ENCODE peak calls at places on chromosomes 5 and 9, in eight cellular contexts. P, K, S, V, M, A, H and G are unnamed samples.

GRCh38 chr9:119963798-119964372 is 594.6 kb upstream of the BRINP1 start:
- DNase-seq in M (peak; percentile 75), S (no peak), H (peak; percentile 85), K (no peak), P (no peak), A (no peak), V (no peak), G (no peak)

GRCh38 chr5:114360816-114361723 is 800 bp upstream of the KCNN2 start:
- DNase-seq in K (no peak), S (no peak), H (no peak), V (no peak), P (no peak), M (no peak), A (peak; percentile 87), G (no peak)

GRCh38 chr9:21657966-21658667 is 144.3 kb upstream of the MTAP start:
- DNase-seq in M (no peak), K (no peak), V (no peak), P (no peak), A (no peak), S (no peak), H (no peak), G (no peak)

GRCh38 chr5:36202521-36202961 is 39.2 kb downstream of the NADK2 start:
- DNase-seq in P (no peak), H (no peak), S (no peak), M (peak; percentile 36), A (no peak), K (no peak), V (no peak), G (no peak)

GRCh38 chr9:108698801-108699200 is 157.0 kb downstream of the ACTL7B start:
- DNase-seq in V (no peak), P (no peak), S (no peak), M (no peak), H (no peak), K (no peak), A (no peak), G (no peak)

GRCh38 chr5:135719428-135720063 is 114.9 kb upstream of the SLC25A48 start:
- DNase-seq in K (no peak), M (no peak), A (no peak), S (no peak), P (no peak), H (no peak), V (no peak), G (no peak)

GRCh38 chr5:149147673-149148072 is 6.4 kb downstream of the ABLIM3 start:
- DNase-seq in K (no peak), P (no peak), V (no peak), S (no peak), A (no peak), M (no peak), H (no peak), G (no peak)

GRCh38 chr9:137309368-137310189 is 7.5 kb upstream of the NRARP start:
- DNase-seq in P (no peak), S (no peak), K (no peak), H (no peak), A (no peak), V (no peak), M (no peak), G (no peak)

GRCh38 chr5:109455598-109456096 is 45.9 kb upstream of the PJA2 start:
- DNase-seq in A (peak; percentile 57), K (no peak), H (no peak), V (no peak), S (peak; percentile 45), M (peak; percentile 100), P (no peak), G (peak; percentile 41)

GRCh38 chr5:88952344-88952743 is 69.4 kb upstream of the MEF2C start:
- DNase-seq in S (no peak), H (no peak), V (no peak), A (no peak), P (no peak), M (peak; percentile 38), K (no peak), G (no peak)

GRCh38 chr5:76544268-76544926 is 78.8 kb downstream of the F2RL2 start:
- DNase-seq in A (no peak), H (no peak), K (peak; percentile 56), V (no peak), M (peak; percentile 39), P (no peak), S (peak; percentile 25), G (no peak)

GRCh38 chr9:14340994-14341393 is 27.1 kb upstream of the NFIB start:
- DNase-seq in M (no peak), A (no peak), P (no peak), H (no peak), K (no peak), V (no peak), S (no peak), G (no peak)

GRCh38 chr5:105350406-105351140 is 1788.0 kb upstream of the NUDT12 start:
- DNase-seq in H (no peak), K (no peak), P (no peak), M (no peak), S (no peak), A (no peak), V (no peak), G (no peak)

GRCh38 chr9:19404278-19405075 is 4.3 kb upstream of the ACER2 start:
- DNase-seq in S (no peak), H (no peak), A (no peak), V (no peak), K (no peak), P (no peak), M (no peak), G (no peak)

GRCh38 chr9:35606138-35606504 is 1.1 kb downstream of the TESK1 start:
- DNase-seq in H (no peak), K (no peak), V (peak; percentile 72), M (no peak), A (no peak), P (no peak), S (no peak), G (no peak)

GRCh38 chr9:36925033-36925432 is 109.0 kb downstream of the PAX5 start:
- DNase-seq in M (no peak), H (no peak), V (no peak), K (no peak), A (no peak), P (no peak), S (no peak), G (no peak)

GRCh38 chr5:148125641-148126040 is 42.7 kb upstream of the SPINK14 start:
- DNase-seq in S (no peak), V (no peak), M (no peak), H (no peak), A (no peak), P (no peak), K (no peak), G (no peak)
- TF ChIP-seq CTCF in S (no peak), V (no peak), M (peak; percentile 47), H (peak; percentile 26), A (peak; percentile 33), P (no peak), K (no peak), G (peak; percentile 22)

DNA sequence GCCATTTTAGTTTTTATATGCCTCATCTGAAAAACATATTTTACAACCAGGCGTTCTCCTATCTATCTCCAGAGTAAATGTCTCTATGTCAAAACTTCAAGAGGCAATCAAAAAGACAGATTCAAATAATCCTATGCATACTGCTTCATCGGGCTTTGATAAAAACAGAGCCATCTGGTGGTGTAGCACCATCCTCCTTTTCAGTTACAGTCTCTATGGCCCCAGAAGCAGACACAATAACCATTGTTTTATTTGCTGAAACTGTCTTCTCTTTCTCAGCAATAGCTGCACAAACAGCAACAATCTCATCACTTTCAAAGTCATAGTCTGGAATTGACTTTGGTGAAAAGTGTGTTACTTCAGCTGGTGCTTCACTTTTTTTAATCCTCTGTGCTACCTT is 36.3 kb downstream of the PTGER4 start:
- DNase-seq in P (no peak), K (no peak), S (no peak), H (no peak), V (no peak), A (no peak), M (no peak), G (no peak)
- TF ChIP-seq CTCF in P (no peak), K (no peak), S (no peak), H (peak; percentile 45), V (no peak), A (peak; percentile 16), M (peak; percentile 56), G (no peak)

GRCh38 chr5:167964529-167964928 is 326.9 kb upstream of the WWC1 start:
- DNase-seq in P (no peak), S (no peak), V (no peak), A (no peak), M (no peak), H (no peak), K (no peak), G (no peak)

GRCh38 chr5:167970002-167970401 is 321.4 kb upstream of the WWC1 start:
- DNase-seq in V (no peak), M (no peak), H (no peak), A (no peak), S (no peak), K (no peak), P (no peak), G (no peak)

GRCh38 chr5:167968784-167969183 is 322.7 kb upstream of the WWC1 start:
- DNase-seq in P (no peak), H (no peak), V (no peak), S (no peak), M (no peak), K (no peak), A (no peak), G (no peak)

GRCh38 chr5:167971706-167972105 is 319.7 kb upstream of the WWC1 start:
- DNase-seq in K (no peak), A (no peak), M (no peak), S (no peak), H (no peak), P (no peak), V (no peak), G (no peak)

GRCh38 chr5:167967494-167968180 is 323.8 kb upstream of the WWC1 start:
- DNase-seq in P (no peak), A (no peak), S (no peak), K (no peak), V (no peak), M (no peak), H (no peak), G (no peak)
- TF ChIP-seq CTCF in P (no peak), A (no peak), S (no peak), K (no peak), V (no peak), M (no peak), H (peak; percentile 37), G (no peak)

DNA sequence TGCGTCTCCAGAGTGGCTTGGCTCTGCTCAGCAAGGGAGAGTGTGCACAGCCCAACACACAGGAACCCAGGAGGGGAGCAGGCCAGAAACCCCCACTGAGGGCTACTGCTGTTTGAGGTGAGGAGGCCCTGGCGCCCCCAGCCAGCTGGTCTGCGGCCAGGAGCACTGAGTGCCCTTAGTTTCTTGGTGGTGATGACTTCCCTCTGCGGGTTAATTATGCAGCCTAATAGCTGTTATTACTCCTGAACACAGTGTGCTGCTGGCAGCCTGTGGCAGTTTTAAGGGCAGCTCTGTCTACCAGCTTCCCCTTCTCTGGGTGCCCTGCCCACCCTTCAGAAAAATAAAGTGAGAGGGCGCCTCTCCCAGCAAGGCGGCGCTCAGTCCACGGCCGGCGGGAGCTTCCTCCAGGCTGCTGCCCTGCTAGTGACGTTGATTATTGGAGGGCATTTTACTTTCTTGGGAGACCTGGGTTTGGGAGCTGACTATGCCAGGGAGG is 19.2 kb downstream of the GADD45G start:
- DNase-seq in K (no peak), M (no peak), A (no peak), V (no peak), P (no peak), H (no peak), S (no peak), G (no peak)
- TF ChIP-seq CTCF in K (no peak), M (no peak), A (no peak), V (no peak), P (no peak), H (no peak), S (no peak), G (no peak)